ENCODE peak calls at places on chromosomes 11 and 22, in seven cellular contexts. One of them, this sample, is unnamed.

GRCh38 chr11:7072401-7073028 is 16.3 kb upstream of the RBMXL2 start:
- DNase-seq in A549: no peak
- DNase-seq in CD8-positive, alpha-beta memory T cell: no peak
- DNase-seq in SJSA1: no peak
- DNase-seq in GM23248: no peak
- DNase-seq in psoas muscle: no peak
- DNase-seq in DND-41: no peak
- DNase-seq in this sample: no peak

GRCh38 chr11:12278766-12279671 is 98.4 kb upstream of the PARVA start:
- DNase-seq in psoas muscle: no peak
- DNase-seq in SJSA1: no peak
- DNase-seq in GM23248: no peak
- DNase-seq in CD8-positive, alpha-beta memory T cell: no peak
- DNase-seq in DND-41: no peak
- DNase-seq in A549: no peak
- DNase-seq in this sample: no peak

GRCh38 chr22:23233746-23234408 is 53.6 kb downstream of the BCR start:
- DNase-seq in A549: no peak
- DNase-seq in SJSA1: peak
- DNase-seq in DND-41: no peak
- DNase-seq in GM23248: peak
- DNase-seq in psoas muscle: peak
- DNase-seq in CD8-positive, alpha-beta memory T cell: no peak
- DNase-seq in this sample: no peak

GRCh38 chr22:35150163-35151107 is 84.5 kb downstream of the ISX start:
- DNase-seq in DND-41: peak
- DNase-seq in A549: peak
- DNase-seq in psoas muscle: peak
- DNase-seq in GM23248: peak
- DNase-seq in CD8-positive, alpha-beta memory T cell: peak
- DNase-seq in SJSA1: peak
- DNase-seq in this sample: peak

GRCh38 chr22:23786261-23786710 is 480 bp upstream of the SMARCB1 start:
- DNase-seq in GM23248: no peak
- DNase-seq in DND-41: peak
- DNase-seq in psoas muscle: no peak
- DNase-seq in A549: no peak
- DNase-seq in CD8-positive, alpha-beta memory T cell: peak
- DNase-seq in SJSA1: no peak
- DNase-seq in this sample: no peak

GRCh38 chr11:4863893-4864292 is 14.9 kb upstream of the OR51S1 start:
- DNase-seq in DND-41: no peak
- DNase-seq in psoas muscle: no peak
- DNase-seq in CD8-positive, alpha-beta memory T cell: no peak
- DNase-seq in SJSA1: no peak
- DNase-seq in A549: no peak
- DNase-seq in GM23248: no peak
- DNase-seq in this sample: no peak

GRCh38 chr11:58926695-58927094 is 12.6 kb upstream of the GLYATL1 start:
- DNase-seq in SJSA1: no peak
- DNase-seq in A549: no peak
- DNase-seq in DND-41: no peak
- DNase-seq in CD8-positive, alpha-beta memory T cell: no peak
- DNase-seq in GM23248: peak
- DNase-seq in psoas muscle: no peak
- DNase-seq in this sample: no peak

GRCh38 chr11:9639099-9639498 is 24.8 kb upstream of the SWAP70 start:
- DNase-seq in DND-41: no peak
- DNase-seq in CD8-positive, alpha-beta memory T cell: no peak
- DNase-seq in GM23248: no peak
- DNase-seq in A549: no peak
- DNase-seq in SJSA1: no peak
- DNase-seq in psoas muscle: peak
- DNase-seq in this sample: peak

GRCh38 chr22:42696331-42696967 is 24.2 kb downstream of the A4GALT start:
- DNase-seq in A549: no peak
- DNase-seq in SJSA1: no peak
- DNase-seq in DND-41: no peak
- DNase-seq in CD8-positive, alpha-beta memory T cell: no peak
- DNase-seq in GM23248: no peak
- DNase-seq in psoas muscle: no peak
- DNase-seq in this sample: no peak

GRCh38 chr22:19014886-19015285 is 78.8 kb upstream of the PRODH start:
- DNase-seq in GM23248: no peak
- DNase-seq in CD8-positive, alpha-beta memory T cell: no peak
- DNase-seq in A549: no peak
- DNase-seq in psoas muscle: no peak
- DNase-seq in SJSA1: no peak
- DNase-seq in DND-41: no peak
- DNase-seq in this sample: no peak

GRCh38 chr22:35219012-35219411 is 38.3 kb upstream of the HMGXB4 start:
- DNase-seq in SJSA1: peak
- DNase-seq in DND-41: no peak
- DNase-seq in CD8-positive, alpha-beta memory T cell: no peak
- DNase-seq in psoas muscle: no peak
- DNase-seq in GM23248: peak
- DNase-seq in A549: peak
- DNase-seq in this sample: no peak

GRCh38 chr11:64834031-64834722 is 10.3 kb downstream of the CDC42BPG start:
- DNase-seq in CD8-positive, alpha-beta memory T cell: no peak
- DNase-seq in A549: no peak
- DNase-seq in psoas muscle: no peak
- DNase-seq in DND-41: no peak
- DNase-seq in GM23248: no peak
- DNase-seq in SJSA1: no peak
- DNase-seq in this sample: no peak

GRCh38 chr22:49170053-49170452 is 657.6 kb downstream of the BRD1 start:
- DNase-seq in CD8-positive, alpha-beta memory T cell: no peak
- DNase-seq in A549: no peak
- DNase-seq in GM23248: no peak
- DNase-seq in DND-41: no peak
- DNase-seq in SJSA1: no peak
- DNase-seq in psoas muscle: no peak
- DNase-seq in this sample: no peak

GRCh38 chr11:88680806-88681205 is 343.3 kb upstream of the CTSC start:
- DNase-seq in DND-41: no peak
- DNase-seq in psoas muscle: no peak
- DNase-seq in CD8-positive, alpha-beta memory T cell: no peak
- DNase-seq in GM23248: peak
- DNase-seq in A549: no peak
- DNase-seq in SJSA1: no peak
- DNase-seq in this sample: no peak

GRCh38 chr11:130042093-130042591 is 27.6 kb upstream of the APLP2 start:
- DNase-seq in GM23248: peak
- DNase-seq in DND-41: no peak
- DNase-seq in SJSA1: no peak
- DNase-seq in psoas muscle: no peak
- DNase-seq in CD8-positive, alpha-beta memory T cell: no peak
- DNase-seq in A549: peak
- DNase-seq in this sample: no peak

GRCh38 chr22:25682071-25682470 is 59.9 kb upstream of the MYO18B start:
- DNase-seq in A549: no peak
- DNase-seq in psoas muscle: no peak
- DNase-seq in GM23248: no peak
- DNase-seq in CD8-positive, alpha-beta memory T cell: no peak
- DNase-seq in DND-41: no peak
- DNase-seq in SJSA1: no peak
- DNase-seq in this sample: no peak

GRCh38 chr22:30004689-30005088 is 75.6 kb upstream of the HORMAD2 start:
- DNase-seq in psoas muscle: no peak
- DNase-seq in GM23248: peak
- DNase-seq in DND-41: no peak
- DNase-seq in A549: no peak
- DNase-seq in CD8-positive, alpha-beta memory T cell: no peak
- DNase-seq in SJSA1: no peak
- DNase-seq in this sample: no peak

GRCh38 chr22:20776624-20777405 is 2.9 kb downstream of the SERPIND1 start:
- DNase-seq in A549: no peak
- DNase-seq in GM23248: no peak
- DNase-seq in psoas muscle: no peak
- DNase-seq in CD8-positive, alpha-beta memory T cell: no peak
- DNase-seq in DND-41: no peak
- DNase-seq in SJSA1: no peak
- DNase-seq in this sample: no peak

GRCh38 chr11:1026641-1027482 is 9.7 kb downstream of the MUC6 start:
- DNase-seq in A549: no peak
- DNase-seq in CD8-positive, alpha-beta memory T cell: no peak
- DNase-seq in GM23248: no peak
- DNase-seq in psoas muscle: no peak
- DNase-seq in DND-41: no peak
- DNase-seq in SJSA1: no peak
- DNase-seq in this sample: no peak

GRCh38 chr11:31856248-31856647 is 45.1 kb upstream of the PAX6 start:
- DNase-seq in CD8-positive, alpha-beta memory T cell: no peak
- DNase-seq in A549: no peak
- DNase-seq in GM23248: peak
- DNase-seq in SJSA1: no peak
- DNase-seq in DND-41: no peak
- DNase-seq in psoas muscle: no peak
- DNase-seq in this sample: no peak

GRCh38 chr11:27229511-27230174 is 133.4 kb downstream of the CCDC34 start:
- DNase-seq in DND-41: no peak
- DNase-seq in psoas muscle: no peak
- DNase-seq in CD8-positive, alpha-beta memory T cell: no peak
- DNase-seq in GM23248: peak
- DNase-seq in A549: no peak
- DNase-seq in SJSA1: no peak
- DNase-seq in this sample: no peak

DNA sequence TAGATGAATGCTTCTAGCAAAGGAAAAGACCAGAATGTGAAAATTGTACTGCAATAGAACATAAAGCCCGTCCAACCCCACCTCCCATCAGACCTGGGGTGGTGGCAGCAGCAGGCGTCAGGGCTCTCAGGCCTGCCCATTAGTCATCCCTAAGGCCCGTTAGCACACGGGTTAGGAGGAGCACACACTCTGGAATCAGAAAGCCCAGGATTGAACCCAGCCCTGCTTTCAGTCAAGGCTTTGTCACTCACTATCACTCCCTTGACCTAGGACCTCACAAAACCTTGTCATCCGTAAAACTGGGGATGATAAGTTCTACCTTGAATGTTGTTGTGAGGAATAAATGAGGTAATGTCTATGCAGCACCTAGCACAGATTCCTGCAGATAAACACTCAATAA is 26.9 kb downstream of the MICAL3 start:
- DNase-seq in GM23248: peak
- DNase-seq in CD8-positive, alpha-beta memory T cell: no peak
- DNase-seq in SJSA1: peak
- DNase-seq in DND-41: no peak
- DNase-seq in psoas muscle: no peak
- DNase-seq in A549: no peak
- DNase-seq in this sample: no peak
- H3K4me3 ChIP-seq in GM23248: no peak
- H3K4me3 ChIP-seq in CD8-positive, alpha-beta memory T cell: no peak
- H3K4me3 ChIP-seq in SJSA1: no peak
- H3K4me3 ChIP-seq in DND-41: no peak
- H3K4me3 ChIP-seq in psoas muscle: no peak
- H3K4me3 ChIP-seq in A549: no peak
- H3K4me3 ChIP-seq in this sample: no peak

GRCh38 chr22:50268655-50269113 is 1.5 kb downstream of the MAPK11 start:
- DNase-seq in GM23248: no peak
- DNase-seq in A549: no peak
- DNase-seq in CD8-positive, alpha-beta memory T cell: no peak
- DNase-seq in DND-41: no peak
- DNase-seq in SJSA1: no peak
- DNase-seq in psoas muscle: no peak
- DNase-seq in this sample: peak

GRCh38 chr22:50269573-50270301 is 443 bp downstream of the MAPK11 start:
- DNase-seq in CD8-positive, alpha-beta memory T cell: no peak
- DNase-seq in psoas muscle: no peak
- DNase-seq in A549: no peak
- DNase-seq in DND-41: peak
- DNase-seq in GM23248: peak
- DNase-seq in SJSA1: no peak
- DNase-seq in this sample: peak

GRCh38 chr22:50271011-50271394 is 823 bp upstream of the MAPK11 start:
- DNase-seq in SJSA1: no peak
- DNase-seq in psoas muscle: no peak
- DNase-seq in DND-41: no peak
- DNase-seq in A549: no peak
- DNase-seq in CD8-positive, alpha-beta memory T cell: no peak
- DNase-seq in GM23248: no peak
- DNase-seq in this sample: no peak

GRCh38 chr22:50271519-50271970 is 1.4 kb upstream of the MAPK11 start:
- DNase-seq in SJSA1: peak
- DNase-seq in GM23248: peak
- DNase-seq in DND-41: peak
- DNase-seq in CD8-positive, alpha-beta memory T cell: peak
- DNase-seq in A549: no peak
- DNase-seq in psoas muscle: peak
- DNase-seq in this sample: peak

DNA sequence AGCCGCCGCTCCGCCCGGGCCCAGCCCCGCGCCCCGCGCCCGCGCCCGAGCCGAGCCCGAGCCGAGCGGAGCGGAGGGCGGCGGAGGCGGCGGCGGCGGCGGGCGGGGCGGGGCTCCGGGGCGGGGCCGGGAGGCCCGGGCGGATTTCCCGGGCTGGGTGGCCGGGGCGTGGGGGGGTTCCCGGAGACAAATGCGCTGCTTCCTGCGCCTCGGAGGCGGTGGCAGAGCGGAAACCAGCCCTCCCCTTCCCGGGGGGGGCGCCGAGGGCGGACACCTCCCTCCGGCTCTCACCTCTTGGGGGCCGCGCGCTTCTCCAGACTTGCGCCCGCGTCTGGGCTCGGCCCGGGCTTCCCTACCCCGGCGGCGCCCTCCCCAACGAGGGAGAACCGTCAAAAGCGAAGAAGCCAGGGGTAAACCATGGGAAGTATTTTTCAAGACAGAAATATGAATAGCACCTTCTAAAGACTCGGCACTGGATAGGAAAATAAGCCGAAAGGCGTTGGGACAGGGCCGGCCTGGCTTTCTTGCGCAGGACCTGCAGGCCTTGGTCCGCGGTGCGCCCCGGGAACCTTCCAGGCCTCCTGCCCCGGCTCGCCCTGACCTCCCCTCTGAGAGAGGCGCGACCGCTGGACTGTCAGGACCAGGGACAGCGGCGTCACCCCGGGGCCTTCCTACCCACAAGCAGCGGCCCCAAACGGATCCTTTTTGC is at the start of gene MAPK11:
- DNase-seq in GM23248: peak
- DNase-seq in A549: no peak
- DNase-seq in CD8-positive, alpha-beta memory T cell: peak
- DNase-seq in SJSA1: peak
- DNase-seq in DND-41: peak
- DNase-seq in psoas muscle: peak
- DNase-seq in this sample: peak
- H3K27ac ChIP-seq in GM23248: no peak
- H3K27ac ChIP-seq in A549: peak
- H3K27ac ChIP-seq in CD8-positive, alpha-beta memory T cell: no peak
- H3K27ac ChIP-seq in SJSA1: no peak
- H3K27ac ChIP-seq in DND-41: peak
- H3K27ac ChIP-seq in psoas muscle: no peak
- H3K27ac ChIP-seq in this sample: peak

GRCh38 chr22:46066691-46067090 is 83.6 kb upstream of the PPARA start:
- DNase-seq in psoas muscle: no peak
- DNase-seq in A549: no peak
- DNase-seq in GM23248: peak
- DNase-seq in CD8-positive, alpha-beta memory T cell: no peak
- DNase-seq in SJSA1: peak
- DNase-seq in DND-41: no peak
- DNase-seq in this sample: peak
- H3K4me3 ChIP-seq in psoas muscle: peak
- H3K4me3 ChIP-seq in A549: peak
- H3K4me3 ChIP-seq in GM23248: peak
- H3K4me3 ChIP-seq in CD8-positive, alpha-beta memory T cell: no peak
- H3K4me3 ChIP-seq in SJSA1: peak
- H3K4me3 ChIP-seq in DND-41: no peak
- H3K4me3 ChIP-seq in this sample: no peak

GRCh38 chr11:122210378-122210995 is 94.5 kb upstream of the BLID start:
- DNase-seq in DND-41: no peak
- DNase-seq in SJSA1: no peak
- DNase-seq in psoas muscle: no peak
- DNase-seq in A549: no peak
- DNase-seq in GM23248: no peak
- DNase-seq in CD8-positive, alpha-beta memory T cell: no peak
- DNase-seq in this sample: no peak
- H3K27ac ChIP-seq in DND-41: no peak
- H3K27ac ChIP-seq in SJSA1: no peak
- H3K27ac ChIP-seq in psoas muscle: no peak
- H3K27ac ChIP-seq in A549: peak
- H3K27ac ChIP-seq in GM23248: peak
- H3K27ac ChIP-seq in CD8-positive, alpha-beta memory T cell: no peak
- H3K27ac ChIP-seq in this sample: no peak